ENCODE peak calls at places on chromosomes 11 and 22, in seven cellular contexts. Q is aorta; J is CD4-positive, alpha-beta memory T cell; E is lower lobe of right lung; D is heart left ventricle; V is PC-9; F is PC-3. B is an unnamed sample.

GRCh38 chr11:34327804-34328631 is 29.8 kb downstream of the ABTB2 start:
- DNase-seq in V (no peak), Q (no peak), J (no peak), E (no peak), D (no peak), F (no peak), B (no peak)

GRCh38 chr11:47661245-47661644 is 18.9 kb upstream of the MTCH2 start:
- DNase-seq in J (no peak), Q (no peak), F (no peak), D (no peak), V (no peak), E (no peak), B (no peak)

GRCh38 chr11:86940122-86940777 is 14.9 kb downstream of the FZD4 start:
- DNase-seq in F (peak), V (no peak), J (no peak), D (no peak), E (no peak), Q (peak), B (peak)

GRCh38 chr11:1195690-1196515 is 27.0 kb upstream of the MUC5B start:
- DNase-seq in E (peak), F (no peak), J (no peak), Q (peak), V (no peak), D (peak), B (no peak)

GRCh38 chr11:124075841-124076571 is 34.9 kb upstream of the OR10G7 start:
- DNase-seq in D (no peak), J (no peak), V (no peak), E (peak), Q (peak), F (no peak), B (no peak)

GRCh38 chr11:87281496-87281895 is 243.8 kb downstream of the TMEM135 start:
- DNase-seq in F (peak), D (no peak), E (no peak), Q (no peak), V (no peak), J (no peak), B (peak)

GRCh38 chr11:61635787-61636186 is 44.4 kb upstream of the DAGLA start:
- DNase-seq in J (no peak), E (no peak), D (no peak), F (no peak), Q (no peak), V (no peak), B (no peak)

GRCh38 chr11:92269021-92269420 is 44.4 kb downstream of the FAT3 start:
- DNase-seq in E (no peak), D (no peak), J (no peak), V (peak), F (peak), Q (no peak), B (peak)

GRCh38 chr11:115145316-115145715 is 358.9 kb downstream of the CADM1 start:
- DNase-seq in J (no peak), E (no peak), F (no peak), D (no peak), V (no peak), Q (no peak), B (no peak)

GRCh38 chr11:100637706-100638105 is 49.4 kb upstream of the ARHGAP42 start:
- DNase-seq in J (no peak), V (no peak), F (no peak), E (no peak), D (no peak), Q (no peak), B (peak)

GRCh38 chr11:126744699-126745098 is 255.9 kb downstream of the KIRREL3 start:
- DNase-seq in Q (no peak), D (no peak), J (no peak), V (no peak), F (no peak), E (no peak), B (no peak)

GRCh38 chr11:65560555-65561418 is 2.6 kb upstream of the LTBP3 start:
- DNase-seq in Q (peak), D (no peak), F (peak), J (no peak), E (no peak), V (peak), B (peak)

GRCh38 chr22:44360306-44360685 is 47.5 kb upstream of the SHISAL1 start:
- DNase-seq in V (no peak), Q (no peak), E (no peak), D (peak), F (no peak), J (no peak), B (no peak)

GRCh38 chr22:28479912-28480311 is 199.7 kb downstream of the TTC28 start:
- DNase-seq in E (no peak), J (no peak), D (no peak), Q (no peak), F (no peak), V (no peak), B (peak)

GRCh38 chr11:115411114-115411513 is 93.1 kb downstream of the CADM1 start:
- DNase-seq in E (no peak), Q (no peak), F (no peak), V (no peak), J (no peak), D (no peak), B (no peak)

GRCh38 chr11:114307524-114308203 is 11.5 kb downstream of the NNMT start:
- DNase-seq in V (no peak), D (peak), F (peak), Q (peak), J (no peak), E (peak), B (no peak)

GRCh38 chr11:76512851-76513653 is 68.2 kb downstream of the EMSY start:
- DNase-seq in D (no peak), J (no peak), Q (no peak), E (no peak), V (no peak), F (peak), B (no peak)

GRCh38 chr11:125685228-125685627 is 4.6 kb upstream of the ACRV1 start:
- DNase-seq in F (no peak), J (no peak), Q (no peak), E (no peak), D (no peak), V (no peak), B (no peak)

GRCh38 chr11:6251120-6251733 is 8.4 kb upstream of the CCKBR start:
- DNase-seq in V (peak), J (peak), Q (peak), D (peak), E (peak), F (peak), B (peak)

GRCh38 chr11:75560644-75561043 is 1.4 kb upstream of the SERPINH1 start:
- DNase-seq in F (no peak), Q (no peak), J (no peak), E (no peak), V (no peak), D (no peak), B (no peak)

GRCh38 chr11:45423475-45424081 is 137.4 kb upstream of the SYT13 start:
- DNase-seq in D (no peak), E (no peak), Q (no peak), V (no peak), J (no peak), F (no peak), B (no peak)

GRCh38 chr11:76885390-76886097 is 24.8 kb downstream of the ACER3 start:
- DNase-seq in E (no peak), Q (no peak), D (peak), F (peak), V (no peak), J (no peak), B (no peak)

GRCh38 chr11:13297917-13298356 is 20.3 kb downstream of the BMAL1 start:
- DNase-seq in V (no peak), D (no peak), E (peak), Q (no peak), F (no peak), J (no peak), B (no peak)

GRCh38 chr11:13298765-13299164 is 21.2 kb downstream of the BMAL1 start:
- DNase-seq in Q (no peak), D (no peak), E (no peak), V (no peak), F (no peak), J (no peak), B (no peak)

GRCh38 chr11:13294771-13295579 is 17.4 kb downstream of the BMAL1 start:
- DNase-seq in D (no peak), F (no peak), V (no peak), Q (no peak), E (no peak), J (no peak), B (no peak)

GRCh38 chr11:13294178-13294577 is 16.6 kb downstream of the BMAL1 start:
- DNase-seq in V (no peak), J (no peak), F (no peak), E (no peak), Q (no peak), D (no peak), B (no peak)

GRCh38 chr11:13297308-13297916 is 19.8 kb downstream of the BMAL1 start:
- DNase-seq in D (no peak), E (no peak), J (no peak), Q (no peak), F (no peak), V (no peak), B (no peak)
- H3K27ac ChIP-seq in D (no peak), E (peak), J (no peak), Q (no peak), F (no peak), V (no peak), B (no peak)

GRCh38 chr22:40452730-40453487 is 82.5 kb downstream of the SGSM3 start:
- DNase-seq in J (no peak), F (no peak), D (no peak), E (no peak), Q (no peak), V (no peak), B (no peak)
- H3K27ac ChIP-seq in J (no peak), F (no peak), D (no peak), E (peak), Q (no peak), V (no peak), B (no peak)

GRCh38 chr11:36313750-36314500 is 17.8 kb downstream of the PRR5L start:
- DNase-seq in Q (no peak), J (no peak), E (no peak), V (no peak), D (no peak), F (no peak), B (no peak)

GRCh38 chr11:36313073-36313472 is 17.0 kb downstream of the PRR5L start:
- DNase-seq in E (no peak), F (no peak), D (no peak), V (no peak), Q (no peak), J (no peak), B (no peak)

GRCh38 chr11:36316049-36316448 is 20.0 kb downstream of the PRR5L start:
- DNase-seq in E (no peak), V (no peak), Q (no peak), F (peak), J (no peak), D (no peak), B (no peak)

GRCh38 chr11:36312593-36312990 is 16.5 kb downstream of the PRR5L start:
- DNase-seq in D (no peak), Q (no peak), E (no peak), V (no peak), F (peak), J (no peak), B (peak)

DNA sequence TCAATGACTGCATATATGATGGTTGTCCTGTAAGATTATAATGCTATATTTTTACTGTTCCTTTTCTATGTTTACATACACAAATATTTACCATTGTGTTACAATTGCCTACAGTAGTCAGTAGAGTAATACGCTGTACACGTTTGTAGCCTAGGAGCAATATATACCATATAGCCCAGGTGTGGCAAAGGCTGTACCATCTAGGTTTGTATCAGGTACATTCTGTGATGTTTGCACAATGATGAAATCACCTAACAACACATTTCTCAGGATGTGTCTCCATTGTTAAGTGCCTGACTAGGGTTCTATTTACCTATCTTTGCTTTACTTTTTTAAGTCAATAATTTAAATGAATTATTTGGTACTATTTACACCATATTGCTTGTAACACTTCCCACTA is 21.9 kb downstream of the PRR5L start:
- DNase-seq in E (no peak), V (no peak), J (no peak), F (peak), D (no peak), Q (no peak), B (no peak)
- H3K27ac ChIP-seq in E (no peak), V (no peak), J (no peak), F (no peak), D (no peak), Q (no peak), B (no peak)

GRCh38 chr22:22022255-22022840 is 39.8 kb upstream of the TOP3B start:
- DNase-seq in V (no peak), Q (no peak), E (no peak), F (no peak), J (no peak), D (no peak), B (no peak)
- H3K27ac ChIP-seq in V (no peak), Q (no peak), E (no peak), F (no peak), J (no peak), D (no peak), B (no peak)

B was measured in SJCRH30.